ENCODE peak calls at places on chromosome 20, in four cellular contexts. A is HepG2, W is A549, J is H1. U is an unnamed sample.

GRCh38 chr20:31607640-31608255 is 2.7 kb downstream of the ID1 start:
- DNase-seq in A (peak), W (no peak), J (no peak), U (no peak)

GRCh38 chr20:47273591-47274235 is 82.8 kb downstream of the ZMYND8 start:
- DNase-seq in A (no peak), W (peak), J (no peak), U (no peak)

GRCh38 chr20:52096117-52096516 is 95.5 kb downstream of the ZFP64 start:
- DNase-seq in A (no peak), W (no peak), J (no peak), U (no peak)

GRCh38 chr20:3786126-3786484 is 435 bp downstream of the CENPB start:
- DNase-seq in A (no peak), W (peak), J (peak), U (no peak)

GRCh38 chr20:57620274-57620990 is at the start of gene ZBP1:
- DNase-seq in A (no peak), W (no peak), J (peak), U (peak)

GRCh38 chr20:49367113-49367512 is 89.3 kb upstream of the ZNFX1 start:
- DNase-seq in A (no peak), W (no peak), J (no peak), U (no peak)

GRCh38 chr20:41009960-41010359 is 18.7 kb upstream of the TOP1 start:
- DNase-seq in A (peak), W (no peak), J (no peak), U (no peak)

GRCh38 chr20:278607-279571 is 11.7 kb downstream of the C20orf96 start:
- DNase-seq in A (no peak), W (no peak), J (peak), U (no peak)

GRCh38 chr20:34143951-34144350 is 31.9 kb upstream of the EIF2S2 start:
- DNase-seq in A (peak), W (peak), J (no peak), U (no peak)

GRCh38 chr20:58090181-58090580 is 138.3 kb downstream of the ANKRD60 start:
- DNase-seq in A (no peak), W (no peak), J (no peak), U (no peak)

GRCh38 chr20:47156431-47156841 is 200.1 kb downstream of the ZMYND8 start:
- DNase-seq in A (no peak), W (no peak), J (no peak), U (no peak)

GRCh38 chr20:33178726-33179125 is 10.8 kb downstream of the BPIFA2 start:
- DNase-seq in A (peak), W (peak), J (no peak), U (no peak)

GRCh38 chr20:59446361-59446760 is 145.9 kb downstream of the EDN3 start:
- DNase-seq in A (no peak), W (no peak), J (no peak), U (no peak)

GRCh38 chr20:19875746-19876145 is 117.7 kb downstream of the RIN2 start:
- DNase-seq in A (no peak), W (no peak), J (no peak), U (no peak)

GRCh38 chr20:64133951-64134407 is 26.6 kb upstream of the NPBWR2 start:
- DNase-seq in A (no peak), W (no peak), J (peak), U (no peak)

GRCh38 chr20:824490-824889 is 9.0 kb upstream of the FAM110A start:
- DNase-seq in A (no peak), W (no peak), J (no peak), U (no peak)

GRCh38 chr20:46931699-46932098 is 37.1 kb downstream of the EYA2 start:
- DNase-seq in A (no peak), W (no peak), J (no peak), U (no peak)

GRCh38 chr20:63498950-63499332 is at the start of gene EEF1A2:
- DNase-seq in A (no peak), W (no peak), J (peak), U (no peak)

GRCh38 chr20:45470262-45470931 is 844 bp downstream of the WFDC2 start:
- DNase-seq in A (no peak), W (no peak), J (peak), U (no peak)

GRCh38 chr20:62737271-62737761 is 28.7 kb downstream of the NTSR1 start:
- DNase-seq in A (no peak), W (no peak), J (no peak), U (no peak)

DNA sequence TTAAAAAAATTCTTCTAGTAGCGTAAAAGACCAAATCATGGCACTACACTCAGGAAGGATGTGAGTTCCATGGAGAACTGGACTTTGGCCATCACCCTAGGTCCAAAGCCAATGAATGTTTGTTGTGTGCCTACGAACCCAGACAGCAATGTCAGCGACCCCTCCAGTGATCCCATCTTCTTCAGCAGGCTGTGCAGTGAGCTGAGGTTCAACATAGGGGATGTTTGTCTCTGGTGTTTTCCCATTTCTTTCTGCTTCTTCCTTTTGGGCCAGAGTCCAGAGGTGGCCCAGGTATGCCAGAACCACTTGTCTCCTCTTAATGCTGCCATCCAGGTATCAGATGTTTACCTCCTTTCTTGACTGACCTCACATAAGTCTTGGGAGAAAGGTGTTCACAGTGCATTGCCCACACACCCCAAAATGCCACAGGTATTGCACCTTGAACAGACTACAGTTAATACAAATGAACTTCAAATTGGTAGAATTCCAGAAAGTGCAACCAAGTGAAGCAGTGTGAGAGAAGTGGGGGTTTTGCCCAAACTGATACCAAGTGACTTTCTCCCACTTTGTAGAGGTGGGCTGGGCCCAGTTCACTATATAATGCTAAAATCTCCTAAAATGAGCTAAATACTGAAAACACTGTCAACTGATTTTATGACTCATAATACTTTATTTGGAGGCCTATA is 14.1 kb downstream of the KIZ start:
- DNase-seq in A (peak), W (no peak), J (no peak), U (no peak)
- TF ChIP-seq HDAC2 in A (peak), W (no peak), J (no peak), U (no peak)

DNA sequence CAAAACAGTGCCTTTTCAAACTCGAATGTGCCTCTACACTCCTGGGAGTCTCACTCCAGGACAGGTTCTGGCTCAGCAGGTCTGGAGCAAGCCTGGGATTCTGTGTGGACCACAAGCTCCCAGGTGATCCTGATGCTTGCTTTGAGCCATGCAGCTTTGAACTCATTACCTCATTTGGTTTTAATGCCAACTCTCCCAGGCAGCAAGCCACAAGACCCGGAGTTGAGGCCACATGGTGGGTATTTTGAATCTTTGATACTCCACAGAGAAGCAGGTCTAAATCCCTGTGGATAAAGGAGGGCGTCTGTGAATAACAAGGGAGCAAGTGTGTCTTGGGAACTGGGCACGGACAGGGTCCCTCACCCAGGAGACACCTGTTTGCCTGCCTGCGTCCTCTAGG is 205.4 kb upstream of the CST7 start:
- DNase-seq in A (no peak), W (no peak), J (no peak), U (no peak)
- TF ChIP-seq HDAC2 in A (no peak), W (no peak), J (no peak), U (no peak)

GRCh38 chr20:37327748-37328147 is 18.2 kb upstream of the SRC start:
- DNase-seq in A (no peak), W (no peak), J (no peak), U (no peak)
- TF ChIP-seq HDAC2 in A (no peak), W (no peak), J (no peak), U (no peak)

GRCh38 chr20:60868316-60868891 is 383.7 kb upstream of the CDH4 start:
- DNase-seq in A (no peak), W (no peak), J (no peak), U (no peak)
- TF ChIP-seq HDAC2 in A (no peak), W (no peak), J (no peak), U (no peak)

GRCh38 chr20:17281478-17281877 is 54.6 kb downstream of the PCSK2 start:
- DNase-seq in A (peak), W (peak), J (peak), U (no peak)
- TF ChIP-seq HDAC2 in A (no peak), W (no peak), J (no peak), U (no peak)

U was measured in GM12878.